ENCODE peak calls at places on chromosomes 12 and 14, in seven cellular contexts. B is CD8-positive, alpha-beta T cell; I is H54; Q is activated naive CD4-positive, alpha-beta T cell; L is GM13976; F is EL; P is foreskin fibroblast. X is an unnamed sample.

GRCh38 chr14:104364830-104365229 is 214.7 kb upstream of the C14orf180 start:
- DNase-seq in F (no peak), B (no peak), L (no peak), I (no peak), Q (no peak), P (no peak), X (no peak)

GRCh38 chr12:24285413-24285812 is 335.9 kb upstream of the SOX5 start:
- DNase-seq in I (no peak), P (no peak), L (no peak), B (no peak), Q (no peak), F (no peak), X (no peak)

GRCh38 chr12:98645572-98646067 is 530 bp downstream of the APAF1 start:
- DNase-seq in L (no peak), Q (no peak), P (peak), B (no peak), F (peak), I (peak), X (peak)

GRCh38 chr12:104058796-104059195 is 5.5 kb upstream of the HCFC2 start:
- DNase-seq in I (no peak), Q (no peak), B (no peak), F (no peak), P (no peak), L (no peak), X (no peak)

GRCh38 chr12:122166422-122167327 is 7.3 kb downstream of the IL31 start:
- DNase-seq in B (no peak), I (no peak), L (peak), F (no peak), Q (no peak), P (no peak), X (peak)

GRCh38 chr12:123180171-123180570 is 29.3 kb upstream of the PITPNM2 start:
- DNase-seq in I (no peak), Q (no peak), F (no peak), L (no peak), P (no peak), B (no peak), X (no peak)

GRCh38 chr12:52053570-52054209 is 2.4 kb downstream of the NR4A1 start:
- DNase-seq in Q (no peak), L (no peak), B (no peak), P (no peak), F (no peak), I (no peak), X (no peak)

GRCh38 chr14:52790011-52790755 is 1.2 kb downstream of the GNPNAT1 start:
- DNase-seq in I (no peak), L (no peak), P (no peak), Q (no peak), B (no peak), F (peak), X (peak)

GRCh38 chr14:55425091-55425490 is 13.5 kb upstream of the ATG14 start:
- DNase-seq in B (no peak), I (no peak), Q (no peak), L (no peak), F (peak), P (peak), X (no peak)

GRCh38 chr12:56995930-56996496 is 10.3 kb downstream of the ZBTB39 start:
- DNase-seq in L (no peak), F (no peak), P (no peak), Q (no peak), I (no peak), B (no peak), X (no peak)

GRCh38 chr14:104280085-104280901 is 141.9 kb downstream of the KIF26A start:
- DNase-seq in F (no peak), Q (no peak), P (no peak), B (no peak), I (no peak), L (no peak), X (no peak)

GRCh38 chr12:64450711-64451486 is 1.0 kb upstream of the TBK1 start:
- DNase-seq in F (peak), P (peak), L (peak), Q (no peak), B (no peak), I (no peak), X (no peak)

GRCh38 chr12:103884316-103884715 is 43.3 kb upstream of the NT5DC3 start:
- DNase-seq in I (no peak), L (peak), P (peak), F (peak), Q (peak), B (peak), X (peak)

GRCh38 chr12:57745485-57745881 is 644 bp downstream of the TSPAN31 start:
- DNase-seq in L (no peak), P (no peak), I (no peak), F (no peak), Q (no peak), B (no peak), X (no peak)

GRCh38 chr12:96886998-96887677 is 19.9 kb upstream of the NEDD1 start:
- DNase-seq in I (no peak), P (no peak), B (no peak), Q (no peak), F (no peak), L (no peak), X (no peak)

GRCh38 chr14:53613404-53614253 is 343.0 kb downstream of the BMP4 start:
- DNase-seq in I (peak), L (peak), Q (no peak), B (no peak), F (peak), P (peak), X (peak)

GRCh38 chr12:93373847-93374723 is 3.6 kb upstream of the NUDT4 start:
- DNase-seq in I (no peak), B (no peak), L (peak), F (no peak), Q (no peak), P (no peak), X (no peak)

GRCh38 chr14:22472935-22473854 is 115.8 kb downstream of the DAD1 start:
- DNase-seq in Q (no peak), L (peak), I (no peak), B (no peak), F (peak), P (peak), X (peak)

GRCh38 chr14:34629657-34630529 is at the start of gene SNX6:
- DNase-seq in I (peak), F (peak), P (peak), L (peak), Q (peak), B (peak), X (peak)

GRCh38 chr14:27050195-27050594 is 452.4 kb upstream of the NOVA1 start:
- DNase-seq in F (no peak), P (no peak), L (no peak), I (no peak), Q (no peak), B (no peak), X (no peak)

GRCh38 chr12:113185180-113186032 is at the start of the genes DDX54 and RITA1:
- DNase-seq in B (peak), F (peak), Q (peak), P (peak), I (peak), L (peak), X (peak)

GRCh38 chr14:103273847-103274615 is 60.0 kb upstream of the EIF5 start:
- DNase-seq in F (no peak), L (peak), B (no peak), Q (no peak), I (no peak), P (no peak), X (no peak)

GRCh38 chr12:66187016-66187415 is 2.0 kb upstream of the IRAK3 start:
- DNase-seq in P (no peak), B (no peak), F (no peak), I (no peak), Q (no peak), L (no peak), X (no peak)

GRCh38 chr12:108826807-108827721 is 30.3 kb downstream of the SSH1 start:
- DNase-seq in P (peak), L (no peak), B (no peak), I (no peak), Q (no peak), F (no peak), X (no peak)

GRCh38 chr14:103543721-103544626 is 15.0 kb downstream of the TRMT61A start:
- DNase-seq in I (no peak), B (no peak), P (peak), Q (no peak), L (no peak), F (no peak), X (no peak)

GRCh38 chr14:103329421-103330347 is 4.4 kb upstream of the EIF5 start:
- DNase-seq in P (peak), L (no peak), B (no peak), F (no peak), I (no peak), Q (no peak), X (no peak)

GRCh38 chr14:103628221-103628683 is 759 bp upstream of the KLC1 start:
- DNase-seq in P (peak), B (no peak), F (peak), Q (no peak), I (peak), L (peak), X (peak)

GRCh38 chr14:23523229-23524016 is 28.1 kb downstream of the ZFHX2 start:
- DNase-seq in Q (no peak), P (no peak), L (no peak), F (no peak), I (no peak), B (no peak), X (no peak)

GRCh38 chr14:89137514-89138163 is 279.4 kb downstream of the FOXN3 start:
- DNase-seq in Q (no peak), B (no peak), L (no peak), F (peak), P (peak), I (peak), X (no peak)

GRCh38 chr14:34982421-34983147 is at the start of gene SRP54:
- DNase-seq in L (peak), I (peak), B (peak), P (peak), F (peak), Q (peak), X (peak)

GRCh38 chr12:70576341-70577282 is 60.6 kb downstream of the PTPRB start:
- DNase-seq in P (peak), Q (no peak), B (no peak), L (peak), I (peak), F (peak), X (peak)

GRCh38 chr14:91246051-91246852 is 1.7 kb upstream of the GPR68 start:
- DNase-seq in P (no peak), B (peak), F (no peak), L (no peak), I (no peak), Q (peak), X (no peak)

GRCh38 chr14:69592923-69593677 is 18.3 kb upstream of the SUSD6 start:
- DNase-seq in P (peak), B (no peak), Q (no peak), L (peak), F (no peak), I (no peak), X (no peak)

GRCh38 chr14:56119221-56119967 is 1.2 kb downstream of the PELI2 start:
- DNase-seq in B (no peak), F (peak), I (no peak), L (peak), Q (peak), P (peak), X (peak)

GRCh38 chr14:68931474-68932051 is 47.5 kb downstream of the ACTN1 start:
- DNase-seq in B (no peak), Q (no peak), P (no peak), L (no peak), F (no peak), I (no peak), X (no peak)

X was measured in GM13977.